ENCODE peak calls at places on chromosomes 13 and 19, in ten cellular contexts. O is tibial nerve, F is K562, X is cardiac fibroblast, S is epithelial cell of esophagus, V is fibroblast of lung, R is OCI-LY7, L is ascending aorta, D is heart left ventricle, M is lower lobe of right lung. E is an unnamed sample.

GRCh38 chr13:66508153-66508909 is 721.8 kb downstream of the PCDH9 start:
- DNase-seq in O (no peak), F (no peak), X (peak), S (peak), V (peak), R (no peak), L (no peak), D (no peak), M (no peak), E (peak)

GRCh38 chr19:48629599-48630288 is 7.4 kb downstream of the DBP start:
- DNase-seq in O (no peak), F (peak), X (peak), S (peak), V (peak), R (no peak), L (no peak), D (peak), M (no peak), E (no peak)

GRCh38 chr13:30847697-30848307 is 58.3 kb upstream of the MEDAG start:
- DNase-seq in O (no peak), F (no peak), X (peak), S (peak), V (peak), R (no peak), L (peak), D (no peak), M (no peak), E (peak)

GRCh38 chr19:16969127-16969526 is 57.5 kb downstream of the CPAMD8 start:
- DNase-seq in O (no peak), F (no peak), X (peak), S (peak), V (no peak), R (peak), L (no peak), D (no peak), M (no peak), E (no peak)

GRCh38 chr19:40467007-40467565 is 285 bp downstream of the SPTBN4 start:
- DNase-seq in O (no peak), F (peak), X (no peak), S (no peak), V (no peak), R (no peak), L (no peak), D (peak), M (peak), E (no peak)

GRCh38 chr13:66751691-66752090 is 478.4 kb downstream of the PCDH9 start:
- DNase-seq in O (no peak), F (no peak), X (no peak), S (no peak), V (no peak), R (no peak), L (no peak), D (no peak), M (no peak), E (no peak)

GRCh38 chr19:34832581-34833112 is 59.6 kb upstream of the ZNF599 start:
- DNase-seq in O (no peak), F (no peak), X (no peak), S (no peak), V (no peak), R (no peak), L (no peak), D (no peak), M (no peak), E (no peak)

GRCh38 chr13:89628567-89628966 is 1718.9 kb upstream of the MIR17HG start:
- DNase-seq in O (no peak), F (no peak), X (no peak), S (no peak), V (no peak), R (no peak), L (no peak), D (no peak), M (no peak), E (no peak)

GRCh38 chr13:34469212-34469983 is 472.7 kb upstream of the NBEA start:
- DNase-seq in O (no peak), F (no peak), X (peak), S (peak), V (peak), R (no peak), L (no peak), D (no peak), M (no peak), E (peak)

GRCh38 chr13:80086304-80086721 is 254.6 kb downstream of the SPRY2 start:
- DNase-seq in O (no peak), F (no peak), X (no peak), S (peak), V (peak), R (no peak), L (no peak), D (no peak), M (no peak), E (no peak)

GRCh38 chr19:1067341-1068103 is 555 bp downstream of the ARHGAP45 start:
- DNase-seq in O (no peak), F (peak), X (no peak), S (no peak), V (no peak), R (no peak), L (no peak), D (no peak), M (peak), E (no peak)

GRCh38 chr13:64993514-64994164 is 2236.5 kb downstream of the PCDH9 start:
- DNase-seq in O (no peak), F (no peak), X (no peak), S (no peak), V (no peak), R (peak), L (no peak), D (no peak), M (no peak), E (no peak)

GRCh38 chr19:10503002-10503789 is at the start of gene KEAP1:
- DNase-seq in O (no peak), F (peak), X (peak), S (peak), V (peak), R (peak), L (no peak), D (peak), M (peak), E (peak)

GRCh38 chr13:30792257-30793000 is 57.1 kb downstream of the ALOX5AP start:
- DNase-seq in O (peak), F (no peak), X (peak), S (peak), V (peak), R (no peak), L (peak), D (peak), M (peak), E (peak)

GRCh38 chr13:99299545-99300341 is 7.5 kb downstream of the GPR183 start:
- DNase-seq in O (no peak), F (no peak), X (no peak), S (no peak), V (no peak), R (no peak), L (no peak), D (no peak), M (no peak), E (no peak)

GRCh38 chr19:23410155-23410554 is 14.9 kb upstream of the ZNF91 start:
- DNase-seq in O (no peak), F (no peak), X (no peak), S (no peak), V (no peak), R (no peak), L (no peak), D (no peak), M (no peak), E (no peak)

GRCh38 chr13:48156466-48156865 is 61.6 kb upstream of the MED4 start:
- DNase-seq in O (no peak), F (no peak), X (no peak), S (peak), V (no peak), R (peak), L (no peak), D (peak), M (no peak), E (no peak)

GRCh38 chr19:51027126-51027806 is 850 bp upstream of the KLK11 start:
- DNase-seq in O (no peak), F (no peak), X (no peak), S (no peak), V (no peak), R (no peak), L (no peak), D (no peak), M (no peak), E (no peak)

GRCh38 chr19:10399878-10400277 is 3.5 kb downstream of the CDC37 start:
- DNase-seq in O (no peak), F (peak), X (no peak), S (no peak), V (no peak), R (no peak), L (no peak), D (peak), M (no peak), E (no peak)

GRCh38 chr13:74162135-74162534 is 27.9 kb upstream of the KLF12 start:
- DNase-seq in O (no peak), F (no peak), X (no peak), S (no peak), V (no peak), R (no peak), L (no peak), D (no peak), M (no peak), E (no peak)

GRCh38 chr13:26914624-26915023 is 154.0 kb upstream of the GPR12 start:
- DNase-seq in O (no peak), F (no peak), X (peak), S (peak), V (peak), R (no peak), L (no peak), D (no peak), M (no peak), E (no peak)

GRCh38 chr13:29454931-29455481 is 140.5 kb downstream of the SLC7A1 start:
- DNase-seq in O (no peak), F (peak), X (peak), S (peak), V (peak), R (peak), L (no peak), D (no peak), M (no peak), E (peak)

GRCh38 chr13:106532111-106532929 is 3.1 kb downstream of the EFNB2 start:
- DNase-seq in O (no peak), F (no peak), X (peak), S (peak), V (peak), R (no peak), L (no peak), D (no peak), M (no peak), E (no peak)
- H3K4me3 ChIP-seq in O (peak), F (no peak), X (peak), S (peak), V (peak), R (no peak), L (peak), D (peak), M (peak), E (peak)

DNA sequence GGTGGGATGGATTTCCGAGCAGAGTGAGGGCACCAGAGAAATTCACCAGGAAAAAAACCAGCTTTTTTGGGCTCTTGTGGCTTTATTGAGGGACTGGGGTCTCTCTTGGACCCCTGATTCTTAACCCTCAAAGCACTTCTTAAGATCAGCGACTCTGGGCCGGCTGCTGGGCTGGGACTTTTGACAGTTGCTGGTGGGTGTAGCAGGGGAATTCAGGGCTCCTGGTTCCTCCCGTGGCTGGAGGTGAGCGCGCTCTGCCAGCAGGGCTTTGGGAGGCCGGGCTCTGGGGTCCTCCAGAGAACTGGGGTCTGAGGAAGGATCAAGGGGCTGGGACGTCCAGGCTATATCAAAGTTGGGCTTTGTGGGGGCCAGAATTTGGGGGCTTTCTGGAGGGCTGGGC is 3.3 kb downstream of the CRB3 start:
- DNase-seq in O (no peak), F (no peak), X (no peak), S (no peak), V (no peak), R (no peak), L (no peak), D (no peak), M (no peak), E (no peak)
- TF ChIP-seq CTCF in O (no peak), F (no peak), X (no peak), S (no peak), V (no peak), R (no peak), L (no peak), D (no peak), M (no peak), E (no peak)

GRCh38 chr13:69997061-69997460 is 110.6 kb upstream of the ATXN8OS start:
- DNase-seq in O (no peak), F (no peak), X (no peak), S (no peak), V (no peak), R (no peak), L (no peak), D (no peak), M (no peak), E (no peak)

GRCh38 chr13:69999875-70000274 is 107.8 kb upstream of the ATXN8OS start:
- DNase-seq in O (no peak), F (no peak), X (no peak), S (no peak), V (no peak), R (no peak), L (no peak), D (no peak), M (no peak), E (no peak)
- H3K4me3 ChIP-seq in O (no peak), F (no peak), X (no peak), S (no peak), V (no peak), R (no peak), L (no peak), D (no peak), M (no peak), E (no peak)

GRCh38 chr19:2602391-2603181 is 99.9 kb downstream of the GNG7 start:
- DNase-seq in O (peak), F (no peak), X (peak), S (peak), V (peak), R (no peak), L (peak), D (peak), M (peak), E (peak)
- TF ChIP-seq CTCF in O (no peak), F (no peak), X (no peak), S (peak), V (no peak), R (no peak), L (no peak), D (no peak), M (peak), E (no peak)

E was measured in foreskin fibroblast.